ENCODE peak calls at places on chromosome 11, in ten cellular contexts. V is breast epithelium, C is lung, L is right atrium auricular region, J is ovary, W is left ventricle myocardium inferior, O is A549, B is stomach, P is H1, D is kidney. Z is an unnamed sample.

GRCh38 chr11:43904737-43905515 is 24.3 kb downstream of the ALKBH3 start:
- DNase-seq in V (no peak), C (no peak), L (no peak), J (peak), W (no peak), O (no peak), B (no peak), P (no peak), D (no peak), Z (peak)

GRCh38 chr11:92311616-92312449 is 87.2 kb downstream of the FAT3 start:
- DNase-seq in V (no peak), C (no peak), L (no peak), J (no peak), W (no peak), O (no peak), B (no peak), P (peak), D (no peak), Z (no peak)

GRCh38 chr11:36165638-36166389 is 123.4 kb downstream of the COMMD9 start:
- DNase-seq in V (no peak), C (no peak), L (no peak), J (no peak), W (no peak), O (no peak), B (no peak), P (no peak), D (no peak), Z (no peak)

GRCh38 chr11:19370100-19370861 is 129.5 kb upstream of the E2F8 start:
- DNase-seq in V (no peak), C (peak), L (peak), J (peak), W (peak), O (no peak), B (no peak), P (no peak), D (no peak), Z (no peak)

GRCh38 chr11:808427-809286 is 1.1 kb upstream of the RPLP2 start:
- DNase-seq in V (no peak), C (no peak), L (peak), J (no peak), W (no peak), O (no peak), B (no peak), P (no peak), D (no peak), Z (no peak)

GRCh38 chr11:34065505-34066203 is 14.1 kb downstream of the CAPRIN1 start:
- DNase-seq in V (no peak), C (no peak), L (no peak), J (no peak), W (no peak), O (no peak), B (no peak), P (no peak), D (no peak), Z (no peak)

GRCh38 chr11:111334495-111335123 is 36.3 kb downstream of the POU2AF3 start:
- DNase-seq in V (no peak), C (no peak), L (no peak), J (no peak), W (no peak), O (peak), B (peak), P (no peak), D (no peak), Z (no peak)

GRCh38 chr11:19253149-19253540 is 12.4 kb upstream of the E2F8 start:
- DNase-seq in V (no peak), C (no peak), L (no peak), J (no peak), W (no peak), O (no peak), B (peak), P (no peak), D (no peak), Z (no peak)

GRCh38 chr11:83159901-83160865 is 3.3 kb downstream of the PCF11 start:
- DNase-seq in V (no peak), C (no peak), L (no peak), J (no peak), W (no peak), O (peak), B (peak), P (no peak), D (no peak), Z (no peak)

GRCh38 chr11:79160786-79161403 is 279.9 kb downstream of the TENM4 start:
- DNase-seq in V (no peak), C (no peak), L (no peak), J (no peak), W (no peak), O (no peak), B (no peak), P (no peak), D (no peak), Z (no peak)

GRCh38 chr11:64240467-64241174 is at the start of gene FKBP2:
- DNase-seq in V (peak), C (peak), L (peak), J (peak), W (peak), O (peak), B (peak), P (peak), D (peak), Z (peak)

GRCh38 chr11:34335331-34335730 is 22.5 kb downstream of the ABTB2 start:
- DNase-seq in V (no peak), C (no peak), L (no peak), J (no peak), W (no peak), O (no peak), B (no peak), P (no peak), D (no peak), Z (no peak)

GRCh38 chr11:13302440-13302958 is 24.9 kb downstream of the BMAL1 start:
- DNase-seq in V (no peak), C (peak), L (no peak), J (no peak), W (no peak), O (no peak), B (no peak), P (no peak), D (no peak), Z (no peak)

DNA sequence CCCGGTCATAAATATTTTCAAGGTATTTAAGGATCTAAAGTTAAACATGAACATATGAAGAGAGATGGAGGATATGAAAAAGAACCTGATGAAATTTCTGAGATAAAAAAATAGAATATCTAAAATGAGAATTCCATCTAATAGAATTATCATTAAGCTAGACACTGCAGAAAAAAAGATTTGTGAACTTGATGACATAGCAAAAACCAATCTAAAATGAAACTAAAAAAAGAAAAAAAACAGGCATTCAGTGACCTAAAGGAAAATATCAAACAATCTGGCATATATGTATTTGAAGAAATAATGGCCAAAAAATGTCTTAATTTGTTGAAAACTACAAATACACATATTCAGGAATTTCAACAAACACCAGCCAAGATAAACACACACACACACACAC is 81.6 kb upstream of the ZC3H12C start:
- DNase-seq in V (no peak), C (no peak), L (no peak), J (no peak), W (no peak), O (no peak), B (no peak), P (no peak), D (no peak), Z (no peak)
- H3K4me3 ChIP-seq in V (no peak), C (no peak), L (no peak), J (no peak), W (no peak), O (no peak), B (no peak), P (no peak), D (no peak), Z (no peak)

DNA sequence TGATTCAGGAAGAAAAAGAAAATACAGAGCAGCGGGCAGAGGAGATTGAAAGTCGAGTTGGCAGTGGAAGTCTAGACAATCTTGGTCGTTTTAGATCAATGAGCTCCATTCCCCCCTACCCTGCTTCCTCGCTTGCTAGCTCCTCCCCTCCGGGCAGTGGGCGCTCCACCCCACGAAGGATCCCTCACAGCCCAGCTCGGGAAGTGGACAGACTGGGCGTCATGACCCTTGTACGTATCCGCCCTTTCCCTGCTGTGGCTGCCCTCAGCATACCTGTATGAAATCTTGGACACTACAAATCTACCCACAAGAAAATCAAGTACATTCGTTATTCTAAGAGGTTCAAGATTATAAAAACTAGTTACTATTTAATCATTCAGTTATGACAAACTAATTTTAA is 50.1 kb upstream of the CTTN start:
- DNase-seq in V (no peak), C (no peak), L (no peak), J (no peak), W (no peak), O (no peak), B (no peak), P (no peak), D (no peak), Z (no peak)
- H3K27ac ChIP-seq in V (no peak), C (no peak), L (no peak), J (no peak), W (no peak), O (no peak), B (no peak), P (no peak), D (no peak), Z (no peak)

GRCh38 chr11:127670372-127670771 is 669.8 kb upstream of the KIRREL3 start:
- DNase-seq in V (no peak), C (no peak), L (no peak), J (no peak), W (no peak), O (no peak), B (no peak), P (no peak), D (no peak), Z (no peak)
- H3K4me3 ChIP-seq in V (no peak), C (no peak), L (no peak), J (no peak), W (no peak), O (no peak), B (no peak), P (no peak), D (no peak), Z (no peak)

DNA sequence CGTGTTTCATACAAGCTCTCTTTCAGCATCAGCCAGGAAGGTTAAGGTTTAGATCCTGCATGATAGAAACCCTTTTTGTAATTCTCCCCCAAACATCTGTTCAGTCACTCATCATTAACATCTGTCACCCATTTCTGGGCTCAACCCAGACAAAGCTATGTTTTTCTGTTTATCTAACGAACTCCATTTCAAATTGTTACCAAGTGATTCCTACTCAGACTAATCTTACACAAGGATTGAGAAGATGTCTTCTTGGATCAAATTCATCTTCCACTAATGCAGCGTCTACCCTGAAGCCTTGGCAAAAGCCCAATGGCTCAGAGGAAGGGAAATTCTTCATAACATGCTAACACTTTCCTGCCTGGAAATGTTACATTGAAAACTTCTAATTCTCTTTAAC is 58.7 kb downstream of the FZD4 start:
- DNase-seq in V (no peak), C (no peak), L (no peak), J (no peak), W (no peak), O (no peak), B (no peak), P (no peak), D (no peak), Z (no peak)
- H3K27ac ChIP-seq in V (no peak), C (no peak), L (no peak), J (no peak), W (no peak), O (no peak), B (no peak), P (no peak), D (no peak), Z (no peak)

DNA sequence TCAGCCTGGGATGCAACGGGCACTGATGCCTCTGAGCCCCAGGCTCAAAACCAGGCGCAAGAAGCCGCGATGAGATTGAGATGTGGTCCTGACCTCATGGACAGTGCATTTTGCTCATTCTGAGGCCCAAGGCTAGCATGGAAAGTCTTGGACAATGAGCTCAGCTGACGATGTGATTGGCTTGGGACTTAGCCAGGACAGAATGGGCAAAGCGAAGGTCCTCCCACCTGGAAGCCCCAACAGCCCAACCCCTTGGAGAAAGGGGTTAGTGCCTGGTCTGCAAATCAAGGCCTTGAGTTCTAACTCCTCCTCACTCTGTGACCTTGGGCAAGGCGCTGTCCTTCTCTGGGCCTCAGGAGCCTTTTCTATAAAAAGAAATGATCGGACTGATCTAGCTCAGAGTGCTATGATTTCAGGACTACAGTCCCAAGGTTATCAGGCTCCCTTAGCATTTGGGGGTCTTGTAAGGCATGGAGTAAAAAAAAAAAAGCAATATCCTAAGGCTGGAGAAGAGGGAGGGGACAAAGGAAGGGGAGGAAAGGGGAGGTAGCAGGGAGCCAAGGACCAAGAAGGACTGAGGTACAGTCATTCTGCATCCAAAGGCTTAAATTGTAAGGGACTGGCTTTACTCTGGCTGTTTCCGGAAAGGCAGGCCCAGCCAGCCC is 2.7 kb downstream of the SLC43A3 start:
- DNase-seq in V (no peak), C (no peak), L (no peak), J (no peak), W (no peak), O (no peak), B (no peak), P (no peak), D (no peak), Z (no peak)
- H3K4me3 ChIP-seq in V (peak), C (no peak), L (no peak), J (no peak), W (peak), O (no peak), B (no peak), P (no peak), D (no peak), Z (no peak)

GRCh38 chr11:94504689-94505293 is 7.5 kb upstream of the C11orf97 start:
- DNase-seq in V (no peak), C (no peak), L (no peak), J (no peak), W (no peak), O (peak), B (no peak), P (no peak), D (no peak), Z (no peak)
- H3K27ac ChIP-seq in V (no peak), C (no peak), L (no peak), J (no peak), W (no peak), O (no peak), B (no peak), P (no peak), D (no peak), Z (no peak)

GRCh38 chr11:115222218-115222862 is 281.9 kb downstream of the CADM1 start:
- DNase-seq in V (no peak), C (no peak), L (no peak), J (no peak), W (no peak), O (peak), B (no peak), P (no peak), D (no peak), Z (no peak)
- H3K4me3 ChIP-seq in V (no peak), C (no peak), L (no peak), J (no peak), W (no peak), O (peak), B (no peak), P (no peak), D (no peak), Z (no peak)

GRCh38 chr11:66454253-66454652 is 12.5 kb upstream of the PELI3 start:
- DNase-seq in V (no peak), C (no peak), L (no peak), J (no peak), W (no peak), O (no peak), B (no peak), P (no peak), D (no peak), Z (no peak)
- H3K27ac ChIP-seq in V (no peak), C (no peak), L (no peak), J (no peak), W (no peak), O (no peak), B (no peak), P (no peak), D (no peak), Z (no peak)

GRCh38 chr11:76443254-76443935 is 1.4 kb upstream of the EMSY start:
- DNase-seq in V (no peak), C (no peak), L (no peak), J (no peak), W (no peak), O (no peak), B (no peak), P (no peak), D (no peak), Z (no peak)
- H3K4me3 ChIP-seq in V (peak), C (no peak), L (peak), J (peak), W (peak), O (peak), B (peak), P (peak), D (peak), Z (peak)

Z was measured in uterus.